ENCODE peak calls at places on chromosomes 12 and 14, in seven cellular contexts. One of them, this sample, is unnamed.

GRCh38 chr14:102620413-102620812 is 28.0 kb downstream of the RCOR1 start:
- DNase-seq in H4: peak
- DNase-seq in T follicular helper cell: no peak
- DNase-seq in NCI-H774: no peak
- DNase-seq in T-cell: no peak
- DNase-seq in fibroblast of lung: peak
- DNase-seq in HFF-Myc: no peak
- DNase-seq in this sample: no peak

GRCh38 chr12:6062427-6063378 is 61.8 kb downstream of the VWF start:
- DNase-seq in H4: peak
- DNase-seq in T follicular helper cell: peak
- DNase-seq in NCI-H774: peak
- DNase-seq in T-cell: peak
- DNase-seq in fibroblast of lung: peak
- DNase-seq in HFF-Myc: no peak
- DNase-seq in this sample: peak

GRCh38 chr12:65867428-65867827 is 43.1 kb downstream of the HMGA2 start:
- DNase-seq in H4: no peak
- DNase-seq in T follicular helper cell: no peak
- DNase-seq in NCI-H774: no peak
- DNase-seq in T-cell: no peak
- DNase-seq in fibroblast of lung: peak
- DNase-seq in HFF-Myc: no peak
- DNase-seq in this sample: no peak

GRCh38 chr14:68796418-68797101 is 3.7 kb upstream of the ZFP36L1 start:
- DNase-seq in H4: no peak
- DNase-seq in T follicular helper cell: no peak
- DNase-seq in NCI-H774: no peak
- DNase-seq in T-cell: no peak
- DNase-seq in fibroblast of lung: no peak
- DNase-seq in HFF-Myc: no peak
- DNase-seq in this sample: no peak

GRCh38 chr14:72471346-72471745 is 422.6 kb downstream of the DPF3 start:
- DNase-seq in H4: no peak
- DNase-seq in T follicular helper cell: no peak
- DNase-seq in NCI-H774: no peak
- DNase-seq in T-cell: no peak
- DNase-seq in fibroblast of lung: peak
- DNase-seq in HFF-Myc: no peak
- DNase-seq in this sample: no peak

GRCh38 chr12:117874842-117875434 is 93.9 kb downstream of the KSR2 start:
- DNase-seq in H4: peak
- DNase-seq in T follicular helper cell: peak
- DNase-seq in NCI-H774: peak
- DNase-seq in T-cell: peak
- DNase-seq in fibroblast of lung: peak
- DNase-seq in HFF-Myc: no peak
- DNase-seq in this sample: peak

GRCh38 chr14:20973501-20973900 is 16.3 kb upstream of the METTL17 start:
- DNase-seq in H4: no peak
- DNase-seq in T follicular helper cell: no peak
- DNase-seq in NCI-H774: no peak
- DNase-seq in T-cell: no peak
- DNase-seq in fibroblast of lung: no peak
- DNase-seq in HFF-Myc: no peak
- DNase-seq in this sample: no peak

GRCh38 chr14:76928301-76928700 is 100.2 kb downstream of the IRF2BPL start:
- DNase-seq in H4: no peak
- DNase-seq in T follicular helper cell: no peak
- DNase-seq in NCI-H774: no peak
- DNase-seq in T-cell: no peak
- DNase-seq in fibroblast of lung: no peak
- DNase-seq in HFF-Myc: no peak
- DNase-seq in this sample: no peak

GRCh38 chr12:132182206-132182710 is 38.0 kb downstream of the NOC4L start:
- DNase-seq in H4: no peak
- DNase-seq in T follicular helper cell: no peak
- DNase-seq in NCI-H774: no peak
- DNase-seq in T-cell: no peak
- DNase-seq in fibroblast of lung: no peak
- DNase-seq in HFF-Myc: no peak
- DNase-seq in this sample: no peak

GRCh38 chr12:52618216-52618615 is at the start of gene KRT73:
- DNase-seq in H4: no peak
- DNase-seq in T follicular helper cell: no peak
- DNase-seq in NCI-H774: no peak
- DNase-seq in T-cell: no peak
- DNase-seq in fibroblast of lung: no peak
- DNase-seq in HFF-Myc: no peak
- DNase-seq in this sample: no peak

GRCh38 chr14:91419451-91419850 is 1.8 kb upstream of the CCDC88C start:
- DNase-seq in H4: no peak
- DNase-seq in T follicular helper cell: no peak
- DNase-seq in NCI-H774: no peak
- DNase-seq in T-cell: no peak
- DNase-seq in fibroblast of lung: no peak
- DNase-seq in HFF-Myc: no peak
- DNase-seq in this sample: no peak

GRCh38 chr12:86530996-86531655 is 274.9 kb upstream of the MGAT4C start:
- DNase-seq in H4: no peak
- DNase-seq in T follicular helper cell: no peak
- DNase-seq in NCI-H774: no peak
- DNase-seq in T-cell: no peak
- DNase-seq in fibroblast of lung: no peak
- DNase-seq in HFF-Myc: no peak
- DNase-seq in this sample: no peak

GRCh38 chr12:99157946-99158345 is 489.6 kb upstream of the GARIN6 start:
- DNase-seq in H4: peak
- DNase-seq in T follicular helper cell: no peak
- DNase-seq in NCI-H774: no peak
- DNase-seq in T-cell: no peak
- DNase-seq in fibroblast of lung: peak
- DNase-seq in HFF-Myc: no peak
- DNase-seq in this sample: no peak

GRCh38 chr14:82009076-82009475 is 475.4 kb upstream of the SEL1L start:
- DNase-seq in H4: no peak
- DNase-seq in T follicular helper cell: no peak
- DNase-seq in NCI-H774: no peak
- DNase-seq in T-cell: no peak
- DNase-seq in fibroblast of lung: no peak
- DNase-seq in HFF-Myc: no peak
- DNase-seq in this sample: no peak

GRCh38 chr12:65640489-65640901 is 183.8 kb upstream of the HMGA2 start:
- DNase-seq in H4: no peak
- DNase-seq in T follicular helper cell: no peak
- DNase-seq in NCI-H774: no peak
- DNase-seq in T-cell: no peak
- DNase-seq in fibroblast of lung: no peak
- DNase-seq in HFF-Myc: no peak
- DNase-seq in this sample: no peak

GRCh38 chr14:37707716-37708115 is 112.3 kb downstream of the TTC6 start:
- DNase-seq in H4: no peak
- DNase-seq in T follicular helper cell: no peak
- DNase-seq in NCI-H774: no peak
- DNase-seq in T-cell: no peak
- DNase-seq in fibroblast of lung: peak
- DNase-seq in HFF-Myc: no peak
- DNase-seq in this sample: no peak

GRCh38 chr12:51897181-51897580 is 9.3 kb downstream of the ANKRD33 start:
- DNase-seq in H4: no peak
- DNase-seq in T follicular helper cell: no peak
- DNase-seq in NCI-H774: no peak
- DNase-seq in T-cell: no peak
- DNase-seq in fibroblast of lung: peak
- DNase-seq in HFF-Myc: no peak
- DNase-seq in this sample: no peak

GRCh38 chr14:34462132-34462893 is at the start of gene SPTSSA:
- DNase-seq in H4: peak
- DNase-seq in T follicular helper cell: peak
- DNase-seq in NCI-H774: peak
- DNase-seq in T-cell: peak
- DNase-seq in fibroblast of lung: peak
- DNase-seq in HFF-Myc: peak
- DNase-seq in this sample: peak

GRCh38 chr14:75307700-75308379 is 29.2 kb downstream of the FOS start:
- DNase-seq in H4: peak
- DNase-seq in T follicular helper cell: peak
- DNase-seq in NCI-H774: peak
- DNase-seq in T-cell: peak
- DNase-seq in fibroblast of lung: peak
- DNase-seq in HFF-Myc: no peak
- DNase-seq in this sample: peak

GRCh38 chr14:91872517-91873470 is 5.5 kb upstream of the TC2N start:
- DNase-seq in H4: peak
- DNase-seq in T follicular helper cell: peak
- DNase-seq in NCI-H774: no peak
- DNase-seq in T-cell: peak
- DNase-seq in fibroblast of lung: peak
- DNase-seq in HFF-Myc: no peak
- DNase-seq in this sample: peak

GRCh38 chr14:100546051-100546443 is 41.2 kb downstream of the BEGAIN start:
- DNase-seq in H4: no peak
- DNase-seq in T follicular helper cell: no peak
- DNase-seq in NCI-H774: no peak
- DNase-seq in T-cell: no peak
- DNase-seq in fibroblast of lung: no peak
- DNase-seq in HFF-Myc: no peak
- DNase-seq in this sample: no peak

GRCh38 chr14:85416771-85417170 is 113.2 kb upstream of the FLRT2 start:
- DNase-seq in H4: peak
- DNase-seq in T follicular helper cell: no peak
- DNase-seq in NCI-H774: no peak
- DNase-seq in T-cell: no peak
- DNase-seq in fibroblast of lung: peak
- DNase-seq in HFF-Myc: peak
- DNase-seq in this sample: no peak

GRCh38 chr12:130953783-130954543 is at the start of gene ADGRD1:
- DNase-seq in H4: no peak
- DNase-seq in T follicular helper cell: no peak
- DNase-seq in NCI-H774: no peak
- DNase-seq in T-cell: no peak
- DNase-seq in fibroblast of lung: no peak
- DNase-seq in HFF-Myc: no peak
- DNase-seq in this sample: no peak

GRCh38 chr14:102390486-102390885 is 27.7 kb downstream of the TECPR2 start:
- DNase-seq in H4: no peak
- DNase-seq in T follicular helper cell: no peak
- DNase-seq in NCI-H774: no peak
- DNase-seq in T-cell: no peak
- DNase-seq in fibroblast of lung: peak
- DNase-seq in HFF-Myc: no peak
- DNase-seq in this sample: no peak

GRCh38 chr14:90900712-90901111 is 84.5 kb upstream of the TTC7B start:
- DNase-seq in H4: no peak
- DNase-seq in T follicular helper cell: no peak
- DNase-seq in NCI-H774: no peak
- DNase-seq in T-cell: no peak
- DNase-seq in fibroblast of lung: no peak
- DNase-seq in HFF-Myc: no peak
- DNase-seq in this sample: no peak

GRCh38 chr12:71397433-71397954 is 42.1 kb upstream of the LGR5 start:
- DNase-seq in H4: no peak
- DNase-seq in T follicular helper cell: no peak
- DNase-seq in NCI-H774: no peak
- DNase-seq in T-cell: no peak
- DNase-seq in fibroblast of lung: peak
- DNase-seq in HFF-Myc: no peak
- DNase-seq in this sample: no peak

GRCh38 chr12:79274571-79275064 is 410.0 kb downstream of the SYT1 start:
- DNase-seq in H4: peak
- DNase-seq in T follicular helper cell: no peak
- DNase-seq in NCI-H774: peak
- DNase-seq in T-cell: no peak
- DNase-seq in fibroblast of lung: peak
- DNase-seq in HFF-Myc: no peak
- DNase-seq in this sample: no peak

GRCh38 chr12:131138638-131139362 is 185.1 kb downstream of the ADGRD1 start:
- DNase-seq in H4: no peak
- DNase-seq in T follicular helper cell: no peak
- DNase-seq in NCI-H774: no peak
- DNase-seq in T-cell: no peak
- DNase-seq in fibroblast of lung: no peak
- DNase-seq in HFF-Myc: no peak
- DNase-seq in this sample: no peak

GRCh38 chr14:49982522-49982951 is 89.7 kb downstream of the ARF6 start:
- DNase-seq in H4: no peak
- DNase-seq in T follicular helper cell: no peak
- DNase-seq in NCI-H774: no peak
- DNase-seq in T-cell: no peak
- DNase-seq in fibroblast of lung: peak
- DNase-seq in HFF-Myc: no peak
- DNase-seq in this sample: peak

GRCh38 chr14:22547309-22547947 is 41.6 kb downstream of the DAD1 start:
- DNase-seq in H4: peak
- DNase-seq in T follicular helper cell: no peak
- DNase-seq in NCI-H774: no peak
- DNase-seq in T-cell: no peak
- DNase-seq in fibroblast of lung: no peak
- DNase-seq in HFF-Myc: no peak
- DNase-seq in this sample: no peak